ENCODE peak calls at places on chromosomes 4 and X, in six cellular contexts. F is CD8-positive, alpha-beta memory T cell; T is adrenal gland; A is WERI-Rb-1; O is CD4-positive, CD25-positive, alpha-beta regulatory T cell; L is HCT116. D is an unnamed sample.

GRCh38 chr4:108337923-108338322 is 169.2 kb upstream of the LEF1 start:
- DNase-seq in O (no peak), F (no peak), A (no peak), T (peak; percentile 68), L (no peak), D (no peak)

GRCh38 chrX:37759878-37760418 is 19.9 kb upstream of the CYBB start:
- DNase-seq in A (no peak), T (no peak), F (no peak), O (no peak), L (no peak), D (no peak)

GRCh38 chr4:26223160-26223559 is 97.7 kb upstream of the RBPJ start:
- DNase-seq in T (no peak), O (no peak), L (no peak), F (no peak), A (no peak), D (no peak)

GRCh38 chr4:166091914-166092510 is 219.0 kb downstream of the TLL1 start:
- DNase-seq in O (no peak), T (peak; percentile 2), F (no peak), L (peak; percentile 15), A (no peak), D (no peak)

GRCh38 chr4:140469806-140470733 is 28.0 kb downstream of the MGAT4D start:
- DNase-seq in O (no peak), A (no peak), L (no peak), T (no peak), F (no peak), D (no peak)

GRCh38 chr4:69957209-69957608 is 8.3 kb downstream of the CSN2 start:
- DNase-seq in T (no peak), L (no peak), A (no peak), F (no peak), O (no peak), D (no peak)

GRCh38 chrX:75746891-75747639 is 38.0 kb downstream of the MAGEE2 start:
- DNase-seq in T (peak; percentile 35), L (no peak), A (no peak), O (peak; percentile 1), F (peak; percentile 3), D (peak; percentile 33)

GRCh38 chr4:174929346-174929745 is 11.2 kb downstream of the ADAM29 start:
- DNase-seq in T (no peak), A (no peak), F (no peak), L (no peak), O (no peak), D (no peak)

GRCh38 chrX:154327026-154327820 is 31.6 kb downstream of the TKTL1 start:
- DNase-seq in L (no peak), F (no peak), T (peak; percentile 69), A (no peak), O (peak; percentile 14), D (peak; percentile 22)

GRCh38 chr4:76652389-76652788 is 217.4 kb downstream of the SHROOM3 start:
- DNase-seq in A (no peak), T (no peak), L (no peak), O (no peak), F (no peak), D (no peak)

GRCh38 chrX:110745288-110745687 is 50.3 kb downstream of the CHRDL1 start:
- DNase-seq in A (no peak), T (no peak), L (no peak), O (no peak), F (no peak), D (no peak)

GRCh38 chr4:139700568-139700967 is 34.9 kb downstream of the MGST2 start:
- DNase-seq in T (no peak), A (no peak), L (no peak), F (no peak), O (no peak), D (no peak)

DNA sequence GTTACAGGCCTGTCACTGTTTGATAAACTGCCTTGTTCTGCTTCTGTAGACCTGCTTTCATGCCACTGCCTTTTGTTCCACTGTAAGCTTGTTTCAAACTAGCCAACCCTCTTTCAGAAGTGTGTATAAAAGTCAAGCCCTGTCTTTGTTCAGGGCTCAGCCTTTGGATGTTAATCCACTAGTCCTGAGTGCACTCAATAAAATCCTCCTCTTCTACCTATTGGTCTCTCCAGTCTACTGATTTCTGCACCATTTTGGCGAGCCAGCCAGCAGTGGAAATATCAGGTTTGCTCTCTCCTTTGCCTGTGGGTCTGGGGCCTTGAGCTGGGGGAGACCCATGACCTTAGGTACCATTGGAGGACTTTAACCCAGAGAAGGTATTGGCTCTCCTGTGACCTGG is 901.6 kb upstream of the NDST4 start:
- DNase-seq in T (no peak), O (no peak), L (no peak), A (no peak), F (no peak), D (no peak)
- H3K9me3 ChIP-seq in T (no peaks in the 10 kb centered on the region), O (peaks cover 44% of the 10 kb centered on the region), L (peaks cover 16% of the 10 kb centered on the region), A (peaks cover 17% of the 10 kb centered on the region), F (peaks cover 21% of the 10 kb centered on the region), D (peaks cover 26% of the 10 kb centered on the region)

DNA sequence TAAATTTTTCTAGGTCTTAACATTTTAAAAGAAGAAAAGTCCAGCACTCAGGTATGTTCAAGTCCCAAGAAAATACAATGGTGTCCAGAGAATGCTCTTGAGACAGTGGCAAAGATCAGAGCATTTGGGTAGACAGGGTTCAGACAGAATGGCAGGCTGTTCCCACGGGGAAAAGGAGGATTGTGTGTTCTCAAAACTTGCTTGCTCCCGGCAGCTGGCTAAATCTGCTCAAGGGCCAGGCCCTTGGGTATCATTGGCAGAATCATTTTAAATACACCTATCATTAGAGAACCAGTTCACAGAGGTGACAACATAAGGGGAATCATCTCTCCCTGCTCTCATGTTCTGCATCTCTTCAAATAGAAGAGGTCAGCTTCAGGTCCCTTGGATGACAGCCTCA is 456.3 kb downstream of the DTHD1 start:
- DNase-seq in L (no peak), F (no peak), A (no peak), O (no peak), T (no peak), D (no peak)
- H3K4me3 ChIP-seq in L (no peak overlapping the region), F (no peak overlapping the region), A (no peak overlapping the region), O (no peak overlapping the region), T (no peak overlapping the region), D (no peak overlapping the region)

GRCh38 chrX:9676738-9677097 is 88.9 kb downstream of the GPR143 start:
- DNase-seq in A (no peak), L (no peak), O (no peak), F (no peak), T (no peak), D (no peak)
- H3K27ac ChIP-seq in A (no peak overlapping the region), L (no peak overlapping the region), O (no peak overlapping the region), F (no peak overlapping the region), T (no peak overlapping the region), D (peak overlapping the region; percentile 59)

GRCh38 chr4:30362436-30362835 is 357.7 kb upstream of the PCDH7 start:
- DNase-seq in O (no peak), T (no peak), L (no peak), A (no peak), F (no peak), D (no peak)
- H3K9me3 ChIP-seq in O (peaks cover 12% of the 10 kb centered on the region), T (no peaks in the 10 kb centered on the region), L (no peaks in the 10 kb centered on the region), A (no peaks in the 10 kb centered on the region), F (no peaks in the 10 kb centered on the region), D (no peaks in the 10 kb centered on the region)

D was measured in transverse colon.